ENCODE peak calls at places on chromosomes 3 and 15, in six cellular contexts. K, I, O, F, X and Q are unnamed samples.

GRCh38 chr15:78364233-78364632 is 24.1 kb downstream of the CRABP1 start:
- DNase-seq in K (no peak), I (no peak), O (no peak), F (peak), X (peak), Q (no peak)

GRCh38 chr3:185250247-185250646 is 3.6 kb downstream of the EHHADH start:
- DNase-seq in K (no peak), I (no peak), O (no peak), F (peak), X (no peak), Q (no peak)

GRCh38 chr3:183224581-183224980 is 28.5 kb upstream of the B3GNT5 start:
- DNase-seq in K (no peak), I (no peak), O (no peak), F (no peak), X (no peak), Q (no peak)

GRCh38 chr3:194104041-194104751 is 31.8 kb upstream of the HES1 start:
- DNase-seq in K (no peak), I (no peak), O (no peak), F (no peak), X (peak), Q (no peak)

GRCh38 chr3:113495035-113495434 is 19.9 kb downstream of the SPICE1 start:
- DNase-seq in K (no peak), I (no peak), O (no peak), F (peak), X (peak), Q (no peak)

GRCh38 chr3:44030690-44031344 is 210.9 kb upstream of the TOPAZ1 start:
- DNase-seq in K (no peak), I (no peak), O (no peak), F (peak), X (no peak), Q (no peak)

GRCh38 chr3:108006901-108007331 is 83.9 kb downstream of the CD47 start:
- DNase-seq in K (no peak), I (no peak), O (no peak), F (peak), X (no peak), Q (no peak)

GRCh38 chr3:105634719-105635118 is 234.1 kb downstream of the CBLB start:
- DNase-seq in K (no peak), I (no peak), O (no peak), F (no peak), X (no peak), Q (no peak)

GRCh38 chr3:50660386-50660785 is 14.3 kb upstream of the DOCK3 start:
- DNase-seq in K (no peak), I (peak), O (no peak), F (no peak), X (no peak), Q (no peak)

GRCh38 chr3:72738752-72739520 is 109.3 kb downstream of the SHQ1 start:
- DNase-seq in K (no peak), I (peak), O (peak), F (peak), X (peak), Q (peak)

GRCh38 chr15:63860161-63860954 is 26.6 kb upstream of the HERC1 start:
- DNase-seq in K (no peak), I (no peak), O (peak), F (no peak), X (no peak), Q (no peak)

GRCh38 chr3:194086251-194087075 is 49.5 kb upstream of the HES1 start:
- DNase-seq in K (no peak), I (no peak), O (no peak), F (no peak), X (peak), Q (no peak)

GRCh38 chr15:35170216-35170615 is 85.1 kb upstream of the NANOGP8 start:
- DNase-seq in K (no peak), I (no peak), O (no peak), F (peak), X (no peak), Q (no peak)

GRCh38 chr15:77836116-77836798 is 203.5 kb upstream of the LINGO1 start:
- DNase-seq in K (no peak), I (peak), O (no peak), F (no peak), X (peak), Q (no peak)

GRCh38 chr15:58036579-58036978 is 28.9 kb downstream of the ALDH1A2 start:
- DNase-seq in K (no peak), I (no peak), O (no peak), F (no peak), X (no peak), Q (no peak)

GRCh38 chr15:47411733-47412530 is 305.4 kb upstream of the SEMA6D start:
- DNase-seq in K (no peak), I (no peak), O (no peak), F (no peak), X (peak), Q (no peak)

GRCh38 chr3:195441051-195441450 is 1.8 kb downstream of the ACAP2 start:
- DNase-seq in K (no peak), I (no peak), O (no peak), F (no peak), X (no peak), Q (no peak)

GRCh38 chr15:67120839-67121540 is 55.6 kb downstream of the SMAD3 start:
- DNase-seq in K (peak), I (no peak), O (peak), F (peak), X (peak), Q (peak)

GRCh38 chr15:100705065-100705464 is 102.7 kb downstream of the ASB7 start:
- DNase-seq in K (no peak), I (no peak), O (no peak), F (no peak), X (no peak), Q (no peak)

GRCh38 chr15:100705841-100706240 is 103.5 kb downstream of the ASB7 start:
- DNase-seq in K (no peak), I (no peak), O (no peak), F (no peak), X (no peak), Q (no peak)

GRCh38 chr15:100703671-100704070 is 101.3 kb downstream of the ASB7 start:
- DNase-seq in K (no peak), I (no peak), O (no peak), F (no peak), X (no peak), Q (no peak)

GRCh38 chr15:100704281-100705055 is 102.1 kb downstream of the ASB7 start:
- DNase-seq in K (no peak), I (no peak), O (no peak), F (peak), X (no peak), Q (no peak)

DNA sequence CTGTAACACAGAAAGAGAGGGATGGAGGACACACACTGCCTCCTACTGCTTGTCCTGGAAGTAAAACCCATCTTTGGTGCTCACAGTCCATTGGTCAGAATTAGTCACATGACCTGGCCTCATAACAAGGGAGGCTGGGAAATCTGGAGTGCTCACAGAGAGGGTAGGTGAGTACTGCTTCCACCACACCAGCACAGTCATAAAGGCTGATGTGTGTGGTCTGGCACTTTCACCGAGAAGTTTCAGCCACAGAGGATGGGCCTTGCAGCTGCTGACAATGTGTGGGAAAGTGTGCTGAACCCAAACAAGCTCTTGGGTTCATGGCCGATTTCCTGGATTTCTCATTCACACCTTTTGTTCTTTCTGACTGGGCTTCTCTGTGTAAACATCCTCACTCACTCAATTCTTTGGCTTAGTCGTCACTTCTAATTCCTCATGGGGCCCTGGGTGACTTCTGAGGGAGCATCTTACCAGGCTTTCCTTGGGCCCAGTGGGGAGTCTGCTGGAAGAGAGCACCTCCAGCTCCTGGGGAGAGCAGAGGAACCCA is 100.7 kb downstream of the ASB7 start:
- DNase-seq in K (no peak), I (no peak), O (no peak), F (peak), X (no peak), Q (no peak)
- TF ChIP-seq CTCF in K (no peak), I (no peak), O (no peak), F (no peak), X (no peak), Q (no peak)

DNA sequence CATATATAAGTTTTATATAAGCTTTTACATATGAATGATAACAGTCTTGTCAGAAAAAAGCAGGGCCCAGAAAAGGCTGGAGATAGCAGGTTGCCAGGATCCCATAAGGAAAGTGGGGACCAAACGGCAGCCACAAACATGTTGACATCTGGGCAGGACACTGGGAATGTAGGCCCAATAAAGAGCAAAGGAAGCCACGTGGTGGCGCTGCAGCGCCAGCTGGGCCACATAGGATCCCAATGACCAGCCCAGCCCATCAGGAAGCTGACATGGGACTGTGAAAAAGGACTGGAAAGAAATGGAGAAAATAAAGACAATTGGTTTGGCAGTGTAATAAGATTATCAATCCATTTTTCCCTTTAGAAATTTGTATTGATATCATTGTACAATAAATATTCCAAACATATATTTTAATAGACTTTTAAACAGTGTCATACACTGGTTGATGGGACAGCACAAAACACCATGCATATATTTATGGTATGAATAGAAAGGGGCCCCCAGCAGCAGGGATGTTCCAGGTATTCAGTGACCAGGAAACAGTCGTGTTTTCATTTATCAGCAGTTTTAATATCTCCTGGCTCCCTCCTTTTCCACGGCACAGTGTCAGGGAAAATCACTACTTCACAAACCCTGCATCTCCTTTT is 89.0 kb upstream of the STRIT1 start:
- DNase-seq in K (peak), I (peak), O (peak), F (peak), X (peak), Q (no peak)
- TF ChIP-seq CTCF in K (peak), I (peak), O (no peak), F (peak), X (peak), Q (no peak)

DNA sequence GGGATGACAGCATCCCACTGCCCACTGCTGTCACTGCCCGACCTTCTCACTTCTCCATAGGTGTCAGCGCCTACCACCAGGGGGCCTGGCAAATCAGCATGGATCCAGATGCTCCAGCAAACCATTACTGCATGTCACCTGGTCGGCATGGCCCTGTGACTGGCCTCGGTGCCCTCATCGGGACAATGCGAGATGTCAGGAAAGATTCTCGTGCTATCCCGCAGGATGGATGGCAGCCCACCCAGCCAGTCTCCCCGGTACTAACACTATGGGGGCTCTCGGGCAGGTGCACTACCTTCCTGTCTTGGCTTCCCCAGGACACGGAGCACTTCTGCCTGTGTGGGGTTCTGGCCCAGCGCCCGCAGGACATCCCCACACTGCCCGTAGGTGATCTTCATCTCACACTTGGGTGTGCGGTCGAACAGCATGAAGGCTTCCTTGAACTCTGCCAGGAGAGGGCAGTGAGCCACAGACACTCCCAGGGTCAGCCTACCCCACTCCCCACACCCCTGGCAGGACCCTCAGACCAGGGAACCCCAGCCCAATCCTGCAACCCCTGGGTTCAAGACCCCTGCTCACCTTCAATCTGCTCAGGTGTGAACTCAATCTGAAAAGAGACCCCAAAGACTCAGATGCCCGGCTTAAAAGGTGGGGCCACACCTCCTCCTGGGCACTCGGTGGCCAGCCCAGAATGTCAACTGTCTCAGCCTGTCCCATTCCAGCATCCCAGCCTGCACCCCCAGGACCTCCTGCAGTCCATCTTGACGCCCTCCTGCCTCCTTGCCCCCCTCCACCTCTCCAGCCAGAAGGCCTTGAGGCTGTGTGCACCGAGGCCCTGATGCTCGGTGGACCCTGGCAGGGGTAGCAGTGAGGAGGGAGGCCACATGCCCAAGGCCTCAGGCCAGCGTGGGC is 2.6 kb downstream of the MYL3 start:
- DNase-seq in K (no peak), I (no peak), O (peak), F (no peak), X (no peak), Q (no peak)
- TF ChIP-seq CTCF in K (peak), I (peak), O (no peak), F (peak), X (no peak), Q (peak)

DNA sequence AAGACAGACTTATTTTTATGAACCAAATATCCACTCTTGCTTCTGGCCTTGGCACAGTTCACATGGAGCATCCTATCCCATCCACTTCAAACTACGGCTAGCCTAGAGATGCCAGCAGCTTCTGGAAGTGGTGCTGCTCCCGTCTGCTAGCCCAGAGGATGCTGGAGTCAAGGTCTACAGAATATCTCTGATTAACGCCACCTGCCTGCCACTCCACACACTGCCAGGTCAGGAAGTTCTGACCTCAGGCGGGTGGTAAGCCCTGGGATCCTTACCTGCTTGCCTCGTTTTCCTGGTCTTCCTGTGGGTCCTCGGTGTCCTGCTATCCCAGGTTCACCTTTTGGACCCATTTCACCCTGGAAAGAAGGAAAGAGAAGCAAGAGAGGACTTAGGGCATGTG is 42.9 kb downstream of the EAF1 start:
- DNase-seq in K (no peak), I (peak), O (no peak), F (no peak), X (no peak), Q (no peak)
- TF ChIP-seq CTCF in K (no peak), I (peak), O (no peak), F (no peak), X (no peak), Q (no peak)

GRCh38 chr3:143119974-143120715 is 574 bp downstream of the CHST2 start:
- DNase-seq in K (no peak), I (peak), O (peak), F (peak), X (peak), Q (peak)
- TF ChIP-seq CTCF in K (no peak), I (no peak), O (no peak), F (no peak), X (no peak), Q (no peak)

GRCh38 chr15:33283603-33284002 is 27.2 kb upstream of the RYR3 start:
- DNase-seq in K (no peak), I (no peak), O (no peak), F (no peak), X (no peak), Q (no peak)

GRCh38 chr15:33277689-33278088 is 33.1 kb upstream of the RYR3 start:
- DNase-seq in K (no peak), I (no peak), O (no peak), F (no peak), X (no peak), Q (no peak)

GRCh38 chr15:33282226-33283020 is 28.3 kb upstream of the RYR3 start:
- DNase-seq in K (no peak), I (no peak), O (no peak), F (no peak), X (no peak), Q (no peak)

GRCh38 chr15:33279613-33280205 is 31.1 kb upstream of the RYR3 start:
- DNase-seq in K (no peak), I (no peak), O (no peak), F (peak), X (no peak), Q (no peak)

GRCh38 chr15:33278816-33279612 is 31.8 kb upstream of the RYR3 start:
- DNase-seq in K (peak), I (peak), O (no peak), F (peak), X (peak), Q (no peak)
- TF ChIP-seq CTCF in K (no peak), I (no peak), O (no peak), F (peak), X (no peak), Q (no peak)

GRCh38 chr3:161556533-161556932 is 59.9 kb downstream of the OTOL1 start:
- DNase-seq in K (no peak), I (no peak), O (no peak), F (no peak), X (no peak), Q (no peak)
- TF ChIP-seq CTCF in K (no peak), I (no peak), O (no peak), F (no peak), X (no peak), Q (no peak)

GRCh38 chr3:132537297-132537696 is 59.8 kb upstream of the ACKR4 start:
- DNase-seq in K (no peak), I (no peak), O (no peak), F (no peak), X (no peak), Q (no peak)
- TF ChIP-seq CTCF in K (peak), I (no peak), O (no peak), F (peak), X (no peak), Q (no peak)

GRCh38 chr15:89230277-89230676 is 8.9 kb upstream of the RLBP1 start:
- DNase-seq in K (no peak), I (no peak), O (no peak), F (no peak), X (no peak), Q (no peak)
- TF ChIP-seq CTCF in K (no peak), I (peak), O (no peak), F (peak), X (no peak), Q (no peak)